ENCODE peak calls at places on chromosomes 6 and 20, in four cellular contexts. One of them, this sample, is unnamed.

GRCh38 chr6:133093957-133094356 is 147.2 kb upstream of the EYA4 start:
- DNase-seq in WTC11: no peak
- DNase-seq in GM12878: no peak
- DNase-seq in SK-N-SH: no peak
- DNase-seq in this sample: no peak

GRCh38 chr6:25469797-25470388 is 182.1 kb upstream of the SCGN start:
- DNase-seq in WTC11: no peak
- DNase-seq in GM12878: no peak
- DNase-seq in SK-N-SH: no peak
- DNase-seq in this sample: no peak

GRCh38 chr6:45419574-45420082 is 41.9 kb upstream of the SUPT3H start:
- DNase-seq in WTC11: peak; percentile 74
- DNase-seq in GM12878: no peak
- DNase-seq in SK-N-SH: peak; percentile 55
- DNase-seq in this sample: peak; percentile 26

GRCh38 chr20:63751471-63752271 is 12.1 kb downstream of the SLC2A4RG start:
- DNase-seq in WTC11: peak; percentile 57
- DNase-seq in GM12878: no peak
- DNase-seq in SK-N-SH: peak; percentile 77
- DNase-seq in this sample: no peak

GRCh38 chr6:170199716-170200115 is 91.2 kb downstream of the DLL1 start:
- DNase-seq in WTC11: no peak
- DNase-seq in GM12878: no peak
- DNase-seq in SK-N-SH: no peak
- DNase-seq in this sample: no peak

GRCh38 chr20:49361872-49362663 is 84.2 kb upstream of the ZNFX1 start:
- DNase-seq in WTC11: no peak
- DNase-seq in GM12878: no peak
- DNase-seq in SK-N-SH: no peak
- DNase-seq in this sample: no peak

GRCh38 chr6:49923826-49924225 is 40.1 kb downstream of the DEFB114 start:
- DNase-seq in WTC11: peak; percentile 12
- DNase-seq in GM12878: no peak
- DNase-seq in SK-N-SH: no peak
- DNase-seq in this sample: no peak

GRCh38 chr6:15331143-15331542 is 85.3 kb downstream of the JARID2 start:
- DNase-seq in WTC11: no peak
- DNase-seq in GM12878: no peak
- DNase-seq in SK-N-SH: no peak
- DNase-seq in this sample: no peak

DNA sequence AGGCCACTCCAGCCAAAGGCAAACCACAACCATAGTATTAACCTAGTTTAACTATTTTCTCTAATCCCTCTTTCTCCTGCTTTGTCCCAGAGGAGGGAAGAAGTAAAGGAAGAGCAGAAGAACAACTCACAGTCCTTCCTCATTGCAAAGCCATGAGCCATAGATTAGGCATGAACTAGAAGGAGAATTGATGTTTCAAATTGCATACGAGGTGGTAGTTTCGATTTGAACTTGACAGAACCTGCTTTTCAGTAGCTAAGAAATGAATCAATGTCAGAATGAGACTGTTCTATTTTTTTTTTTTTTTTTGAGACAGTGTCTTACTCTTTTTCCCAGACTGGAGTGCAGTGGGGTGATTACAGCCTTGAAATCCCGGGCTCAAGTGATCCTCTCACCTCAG is 48.3 kb downstream of the PROKR2 start:
- DNase-seq in WTC11: no peak
- DNase-seq in GM12878: no peak
- DNase-seq in SK-N-SH: no peak
- DNase-seq in this sample: no peak
- TF ChIP-seq USF1 in WTC11: no peak
- TF ChIP-seq USF1 in GM12878: no peak
- TF ChIP-seq USF1 in SK-N-SH: no peak
- TF ChIP-seq USF1 in this sample: no peak

DNA sequence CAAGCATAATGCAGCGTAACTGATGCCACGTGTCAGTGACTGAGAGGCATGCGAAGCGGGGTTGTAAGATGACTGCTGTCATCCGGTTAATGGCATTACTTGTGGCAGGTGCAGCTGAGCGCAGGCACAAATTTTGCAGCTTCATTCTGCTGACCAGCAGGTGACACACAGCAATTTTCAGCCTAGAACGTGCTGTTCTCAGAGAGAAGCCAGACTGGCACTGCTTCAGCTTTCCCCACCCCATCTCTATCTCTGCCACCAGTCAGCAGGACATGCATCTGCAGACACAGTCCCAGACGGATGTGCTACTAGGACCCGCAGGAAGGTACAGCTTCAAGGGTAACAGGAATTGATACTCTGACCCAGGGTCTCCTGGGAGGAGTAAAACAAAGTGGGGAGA is 221.8 kb downstream of the KIF16B start:
- DNase-seq in WTC11: no peak
- DNase-seq in GM12878: no peak
- DNase-seq in SK-N-SH: peak; percentile 11
- DNase-seq in this sample: no peak
- TF ChIP-seq USF1 in WTC11: no peak
- TF ChIP-seq USF1 in GM12878: no peak
- TF ChIP-seq USF1 in SK-N-SH: no peak
- TF ChIP-seq USF1 in this sample: no peak

DNA sequence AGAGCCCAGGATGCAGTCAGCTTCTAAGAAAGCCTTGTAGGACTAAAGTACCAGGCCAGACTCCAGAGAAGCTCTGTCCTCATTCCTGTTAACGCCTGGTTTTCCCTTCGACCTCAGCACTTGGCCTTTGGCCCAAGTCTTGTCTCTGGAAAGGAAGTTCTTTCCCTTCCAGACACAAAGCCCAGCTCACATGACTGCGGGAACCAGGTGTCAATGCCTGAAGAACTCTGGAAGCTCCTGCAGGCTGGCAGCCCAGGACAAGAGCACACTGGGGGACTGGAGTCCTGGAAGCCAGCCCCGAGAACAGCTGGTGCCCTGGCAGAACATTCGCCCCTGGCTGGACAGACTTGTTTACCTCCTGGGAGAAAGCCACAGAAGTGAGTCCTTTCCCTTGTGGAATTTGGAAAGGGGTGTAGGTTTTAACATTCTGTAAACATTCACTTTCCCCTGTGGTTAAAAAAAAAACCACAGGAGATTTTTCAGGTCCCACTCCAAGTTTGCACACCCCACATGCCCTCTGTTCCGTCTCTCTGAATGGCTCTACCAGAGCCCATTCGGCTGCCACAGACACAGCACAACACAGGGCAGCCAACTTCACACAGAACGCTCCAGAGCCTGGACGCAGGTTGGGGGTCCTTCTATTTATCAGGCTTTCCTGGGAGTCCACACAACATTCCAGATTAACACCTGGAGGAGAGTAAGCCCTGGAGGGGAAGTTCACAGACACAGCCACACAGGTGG is 18.1 kb downstream of the ACSS1 start:
- DNase-seq in WTC11: no peak
- DNase-seq in GM12878: no peak
- DNase-seq in SK-N-SH: no peak
- DNase-seq in this sample: no peak
- TF ChIP-seq USF1 in WTC11: no peak
- TF ChIP-seq USF1 in GM12878: no peak
- TF ChIP-seq USF1 in SK-N-SH: no peak
- TF ChIP-seq USF1 in this sample: no peak

GRCh38 chr6:148653138-148653776 is 93.6 kb upstream of the UST start:
- DNase-seq in WTC11: no peak
- DNase-seq in GM12878: no peak
- DNase-seq in SK-N-SH: no peak
- DNase-seq in this sample: no peak
- TF ChIP-seq USF1 in WTC11: no peak
- TF ChIP-seq USF1 in GM12878: no peak
- TF ChIP-seq USF1 in SK-N-SH: no peak
- TF ChIP-seq USF1 in this sample: no peak

GRCh38 chr6:37137881-37138568 is 31.9 kb upstream of the PIM1 start:
- DNase-seq in WTC11: peak; percentile 81
- DNase-seq in GM12878: no peak
- DNase-seq in SK-N-SH: no peak
- DNase-seq in this sample: no peak
- TF ChIP-seq USF1 in WTC11: no peak
- TF ChIP-seq USF1 in GM12878: no peak
- TF ChIP-seq USF1 in SK-N-SH: no peak
- TF ChIP-seq USF1 in this sample: no peak

GRCh38 chr6:64299176-64299575 is 663.6 kb downstream of the PHF3 start:
- DNase-seq in WTC11: no peak
- DNase-seq in GM12878: no peak
- DNase-seq in SK-N-SH: no peak
- DNase-seq in this sample: no peak

GRCh38 chr6:64289946-64290345 is 654.3 kb downstream of the PHF3 start:
- DNase-seq in WTC11: no peak
- DNase-seq in GM12878: no peak
- DNase-seq in SK-N-SH: no peak
- DNase-seq in this sample: no peak

GRCh38 chr6:64294034-64294433 is 658.4 kb downstream of the PHF3 start:
- DNase-seq in WTC11: no peak
- DNase-seq in GM12878: no peak
- DNase-seq in SK-N-SH: no peak
- DNase-seq in this sample: no peak

GRCh38 chr6:64290867-64291266 is 655.3 kb downstream of the PHF3 start:
- DNase-seq in WTC11: no peak
- DNase-seq in GM12878: no peak
- DNase-seq in SK-N-SH: no peak
- DNase-seq in this sample: no peak

GRCh38 chr6:64293298-64293697 is 657.7 kb downstream of the PHF3 start:
- DNase-seq in WTC11: no peak
- DNase-seq in GM12878: no peak
- DNase-seq in SK-N-SH: no peak
- DNase-seq in this sample: no peak
- TF ChIP-seq USF1 in WTC11: no peak
- TF ChIP-seq USF1 in GM12878: no peak
- TF ChIP-seq USF1 in SK-N-SH: no peak
- TF ChIP-seq USF1 in this sample: no peak

GRCh38 chr20:37902504-37903313 is at the start of gene VSTM2L:
- DNase-seq in WTC11: peak; percentile 55
- DNase-seq in GM12878: no peak
- DNase-seq in SK-N-SH: peak; percentile 88
- DNase-seq in this sample: peak; percentile 46
- TF ChIP-seq USF1 in WTC11: no peak
- TF ChIP-seq USF1 in GM12878: no peak
- TF ChIP-seq USF1 in SK-N-SH: no peak
- TF ChIP-seq USF1 in this sample: no peak

DNA sequence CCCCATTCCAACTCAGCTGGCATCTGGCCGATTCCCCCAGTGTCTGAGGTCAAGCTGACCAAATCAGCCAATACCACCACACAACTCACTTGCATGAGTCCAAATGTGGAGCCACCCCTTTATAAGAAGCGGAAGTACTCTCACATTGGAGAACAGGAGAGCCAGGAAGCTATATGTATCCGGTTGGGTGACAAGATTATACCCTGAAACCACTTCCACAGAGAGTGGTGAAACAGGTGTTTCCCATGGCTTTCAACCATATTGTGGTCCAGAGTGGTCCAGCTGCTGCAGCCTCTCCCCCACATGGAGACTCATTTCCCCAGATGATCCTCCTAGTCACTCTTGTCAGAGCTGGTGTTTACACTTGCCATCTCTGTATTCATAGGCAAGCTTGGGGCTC is 24.0 kb upstream of the SERINC1 start:
- DNase-seq in WTC11: no peak
- DNase-seq in GM12878: no peak
- DNase-seq in SK-N-SH: no peak
- DNase-seq in this sample: no peak
- TF ChIP-seq USF1 in WTC11: no peak
- TF ChIP-seq USF1 in GM12878: no peak
- TF ChIP-seq USF1 in SK-N-SH: no peak
- TF ChIP-seq USF1 in this sample: no peak

This sample was measured in K562.